ENCODE peak calls at places on chromosomes 4 and X, in six cellular contexts. U is activated T-cell treated with anti-CD3 and anti-CD28 coated beads for 48 hours, D is chondrocyte, K is AG10803, T is DMS153, Q is foreskin fibroblast. X is an unnamed sample.

GRCh38 chr4:11409632-11410031 is 19.1 kb downstream of the HS3ST1 start:
- DNase-seq in U (no peak), D (no peak), K (no peak), T (no peak), Q (no peak), X (no peak)

GRCh38 chr4:145732001-145732400 is 52.1 kb downstream of the C4orf51 start:
- DNase-seq in U (no peak), D (no peak), K (no peak), T (no peak), Q (no peak), X (no peak)

GRCh38 chr4:61200195-61200990 is at the start of gene ADGRL3:
- DNase-seq in U (no peak), D (peak), K (no peak), T (no peak), Q (no peak), X (peak)

GRCh38 chrX:47129879-47130358 is 14.6 kb downstream of the NDUFB11 start:
- DNase-seq in U (no peak), D (no peak), K (no peak), T (no peak), Q (no peak), X (no peak)

GRCh38 chr4:31187979-31188378 is 467.8 kb downstream of the PCDH7 start:
- DNase-seq in U (no peak), D (no peak), K (no peak), T (no peak), Q (no peak), X (no peak)

GRCh38 chr4:123506311-123506685 is 109.7 kb downstream of the SPRY1 start:
- DNase-seq in U (no peak), D (no peak), K (no peak), T (no peak), Q (no peak), X (no peak)

GRCh38 chrX:126170715-126171114 is 4.6 kb upstream of the DCAF12L2 start:
- DNase-seq in U (no peak), D (no peak), K (no peak), T (no peak), Q (no peak), X (no peak)

GRCh38 chrX:126552313-126553022 is at the start of gene DCAF12L1:
- DNase-seq in U (no peak), D (peak), K (no peak), T (no peak), Q (no peak), X (no peak)

GRCh38 chr4:102625232-102625930 is 124.2 kb downstream of the NFKB1 start:
- DNase-seq in U (no peak), D (no peak), K (peak), T (no peak), Q (peak), X (no peak)